ENCODE peak calls at places on chromosomes 13 and 19, in eight cellular contexts. H is astrocyte of the spinal cord; B is activated CD4-positive, alpha-beta T cell treated with anti-CD3 and anti-CD28 coated beads, Interleukin-2, amount 50 U/mL, for 1 hour; C is ACHN; E is AG10803; V is activated gamma-delta T cell treated with Interleukin-2 at 50 U/mL for 16 hours; R is stimulated activated CD4-positive, alpha-beta T cell treated with anti-CD3 and anti-CD28 coated beads, Interleukin-4, amount 100 ng/mL, for 1 hour; F is left lobe of liver. D is an unnamed sample.

GRCh38 chr19:27844261-27844660 is 1368.7 kb downstream of the UQCRFS1 start:
- DNase-seq in H (no peak), B (no peak), C (no peak), E (no peak), V (no peak), R (no peak), F (no peak), D (no peak)

GRCh38 chr13:91482427-91482826 is 84.0 kb downstream of the GPC5 start:
- DNase-seq in H (peak; percentile 12), B (no peak), C (no peak), E (no peak), V (no peak), R (no peak), F (no peak), D (no peak)

GRCh38 chr13:44146162-44146561 is 227.5 kb upstream of the SERP2 start:
- DNase-seq in H (no peak), B (no peak), C (no peak), E (no peak), V (no peak), R (no peak), F (no peak), D (no peak)

GRCh38 chr19:49017666-49018351 is 918 bp upstream of the LHB start:
- DNase-seq in H (peak; percentile 57), B (peak; percentile 68), C (peak; percentile 63), E (peak; percentile 50), V (peak; percentile 64), R (peak; percentile 66), F (no peak), D (no peak)

GRCh38 chr13:27636624-27637288 is 15.1 kb downstream of the POLR1D start:
- DNase-seq in H (peak; percentile 15), B (no peak), C (no peak), E (no peak), V (no peak), R (no peak), F (no peak), D (no peak)

GRCh38 chr19:42433503-42434260 is 6.5 kb upstream of the LIPE start:
- DNase-seq in H (peak; percentile 16), B (peak; percentile 67), C (peak; percentile 55), E (peak; percentile 32), V (peak; percentile 59), R (peak; percentile 66), F (peak; percentile 95), D (peak; percentile 81)

GRCh38 chr13:65913173-65913572 is 1317.0 kb downstream of the PCDH9 start:
- DNase-seq in H (peak; percentile 90), B (no peak), C (peak; percentile 27), E (peak; percentile 79), V (no peak), R (no peak), F (no peak), D (no peak)

GRCh38 chr19:29308977-29309520 is 96.1 kb upstream of the UQCRFS1 start:
- DNase-seq in H (no peak), B (no peak), C (no peak), E (no peak), V (no peak), R (no peak), F (no peak), D (no peak)